ENCODE peak calls at places on chromosomes 5 and 9, in four cellular contexts. One of them, this sample, is unnamed.
A peak's percentile ranks its signal among the peaks of the same experiment; 100 is the strongest.

GRCh38 chr9:15144567-15145174 is 162.3 kb downstream of the TTC39B start:
- DNase-seq in Panc1: no peak
- DNase-seq in lung: no peak
- DNase-seq in small intestine: no peak
- DNase-seq in this sample: no peak

GRCh38 chr9:113376634-113377531 is at the start of gene HDHD3:
- DNase-seq in Panc1: no peak
- DNase-seq in lung: peak; percentile 80
- DNase-seq in small intestine: peak; percentile 93
- DNase-seq in this sample: peak; percentile 61

GRCh38 chr9:128733256-128733655 is 9.3 kb upstream of the ZDHHC12 start:
- DNase-seq in Panc1: peak; percentile 58
- DNase-seq in lung: peak; percentile 74
- DNase-seq in small intestine: peak; percentile 85
- DNase-seq in this sample: peak; percentile 46

GRCh38 chr9:127742435-127743088 is 7.5 kb upstream of the TOR2A start:
- DNase-seq in Panc1: no peak
- DNase-seq in lung: no peak
- DNase-seq in small intestine: peak; percentile 22
- DNase-seq in this sample: no peak

GRCh38 chr5:159345336-159345735 is 15.0 kb upstream of the IL12B start:
- DNase-seq in Panc1: no peak
- DNase-seq in lung: no peak
- DNase-seq in small intestine: no peak
- DNase-seq in this sample: no peak

GRCh38 chr5:67963789-67964519 is 251.6 kb upstream of the PIK3R1 start:
- DNase-seq in Panc1: no peak
- DNase-seq in lung: no peak
- DNase-seq in small intestine: peak; percentile 34
- DNase-seq in this sample: no peak

GRCh38 chr5:118033686-118034338 is 954.5 kb downstream of the DTWD2 start:
- DNase-seq in Panc1: no peak
- DNase-seq in lung: no peak
- DNase-seq in small intestine: no peak
- DNase-seq in this sample: no peak

GRCh38 chr9:14526504-14526903 is 166.7 kb downstream of the ZDHHC21 start:
- DNase-seq in Panc1: no peak
- DNase-seq in lung: no peak
- DNase-seq in small intestine: no peak
- DNase-seq in this sample: no peak

GRCh38 chr9:133581553-133582343 is 27.4 kb downstream of the FAM163B start:
- DNase-seq in Panc1: no peak
- DNase-seq in lung: no peak
- DNase-seq in small intestine: no peak
- DNase-seq in this sample: no peak

GRCh38 chr5:87394407-87394806 is 18.3 kb downstream of the CCNH start:
- DNase-seq in Panc1: no peak
- DNase-seq in lung: no peak
- DNase-seq in small intestine: no peak
- DNase-seq in this sample: no peak

GRCh38 chr9:137455361-137455991 is 3.7 kb downstream of the NSMF start:
- DNase-seq in Panc1: no peak
- DNase-seq in lung: no peak
- DNase-seq in small intestine: no peak
- DNase-seq in this sample: no peak

GRCh38 chr9:16728128-16728505 is 142.4 kb downstream of the BNC2 start:
- DNase-seq in Panc1: no peak
- DNase-seq in lung: no peak
- DNase-seq in small intestine: no peak
- DNase-seq in this sample: no peak

GRCh38 chr9:13083973-13084528 is 195.4 kb downstream of the MPDZ start:
- DNase-seq in Panc1: no peak
- DNase-seq in lung: no peak
- DNase-seq in small intestine: no peak
- DNase-seq in this sample: no peak

GRCh38 chr5:10789726-10790125 is 28.7 kb upstream of the DAP start:
- DNase-seq in Panc1: no peak
- DNase-seq in lung: no peak
- DNase-seq in small intestine: no peak
- DNase-seq in this sample: peak; percentile 86

GRCh38 chr5:151110122-151110681 is 29.4 kb upstream of the TNIP1 start:
- DNase-seq in Panc1: no peak
- DNase-seq in lung: no peak
- DNase-seq in small intestine: no peak
- DNase-seq in this sample: no peak

GRCh38 chr5:164504141-164504772 is 998.8 kb downstream of the MAT2B start:
- DNase-seq in Panc1: peak; percentile 36
- DNase-seq in lung: peak; percentile 38
- DNase-seq in small intestine: peak; percentile 47
- DNase-seq in this sample: no peak

GRCh38 chr9:91746357-91746756 is 203.7 kb downstream of the ROR2 start:
- DNase-seq in Panc1: no peak
- DNase-seq in lung: no peak
- DNase-seq in small intestine: no peak
- DNase-seq in this sample: no peak
- H3K36me3 ChIP-seq in Panc1: no peaks in the 10 kb centered on the region
- H3K36me3 ChIP-seq in lung: no peaks in the 10 kb centered on the region
- H3K36me3 ChIP-seq in small intestine: no peaks in the 10 kb centered on the region
- H3K36me3 ChIP-seq in this sample: no peaks in the 10 kb centered on the region

GRCh38 chr5:172115541-172115982 is 72.5 kb downstream of the STK10 start:
- DNase-seq in Panc1: no peak
- DNase-seq in lung: no peak
- DNase-seq in small intestine: peak; percentile 25
- DNase-seq in this sample: no peak
- H3K4me3 ChIP-seq in Panc1: no peak overlapping the region
- H3K4me3 ChIP-seq in lung: no peak overlapping the region
- H3K4me3 ChIP-seq in small intestine: no peak overlapping the region
- H3K4me3 ChIP-seq in this sample: no peak overlapping the region

DNA sequence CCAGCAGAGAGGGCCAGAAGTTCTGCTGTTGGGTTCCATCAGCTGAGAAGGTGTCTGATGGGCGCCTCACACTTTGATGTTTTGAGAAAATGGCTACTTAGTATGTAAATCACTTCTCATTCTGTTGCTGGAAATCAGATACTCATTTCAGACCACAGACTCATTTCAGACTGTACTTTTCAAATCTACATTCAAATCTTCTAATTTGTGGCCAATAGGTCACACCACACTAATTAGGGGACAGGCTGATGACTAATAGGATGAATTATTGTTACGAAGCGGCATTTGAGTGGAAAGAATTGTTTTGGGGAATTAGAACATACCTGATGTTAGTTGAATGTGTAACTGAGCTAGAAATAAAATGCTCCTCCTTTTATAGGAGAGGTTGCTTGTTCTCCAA is 13.2 kb downstream of the MTAP start:
- DNase-seq in Panc1: no peak
- DNase-seq in lung: no peak
- DNase-seq in small intestine: no peak
- DNase-seq in this sample: no peak
- H3K36me3 ChIP-seq in Panc1: peaks cover 17% of the 10 kb centered on the region
- H3K36me3 ChIP-seq in lung: peaks cover 18% of the 10 kb centered on the region
- H3K36me3 ChIP-seq in small intestine: peaks cover 4% of the 10 kb centered on the region
- H3K36me3 ChIP-seq in this sample: peaks cover 14% of the 10 kb centered on the region

DNA sequence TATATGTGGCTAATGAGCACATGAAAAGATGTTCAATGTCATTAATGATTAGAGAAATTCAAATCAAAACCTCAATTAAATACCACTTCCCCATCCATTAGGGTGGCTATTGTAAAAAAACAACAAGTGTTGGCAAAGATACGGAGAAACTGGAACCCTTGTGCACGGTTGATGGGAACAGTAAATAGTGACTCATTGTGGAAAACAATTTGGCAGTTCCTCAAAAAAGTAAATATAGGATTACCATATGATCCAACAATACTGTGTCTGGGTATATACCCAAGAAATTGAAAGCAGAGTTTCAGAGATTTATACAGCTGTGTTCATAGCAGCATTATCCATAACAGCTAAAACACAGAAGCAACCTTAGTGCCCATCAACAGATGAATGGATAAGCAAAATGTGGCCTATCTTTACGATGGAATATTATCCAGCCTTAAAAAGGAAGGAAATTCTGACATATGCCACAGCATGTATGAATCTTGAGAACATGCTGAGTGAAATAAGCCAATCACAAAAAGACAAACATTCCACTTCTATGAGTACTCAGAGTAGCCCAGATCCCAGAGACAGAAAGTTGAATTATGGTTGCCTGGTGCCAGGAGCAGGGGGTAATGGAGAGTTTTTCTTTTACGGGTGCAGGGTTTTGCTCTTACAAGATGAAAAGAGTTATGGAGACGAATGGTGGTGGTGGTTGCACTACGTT is 41.4 kb upstream of the LRRC14B start:
- DNase-seq in Panc1: peak; percentile 72
- DNase-seq in lung: no peak
- DNase-seq in small intestine: no peak
- DNase-seq in this sample: no peak
- H3K4me3 ChIP-seq in Panc1: no peak overlapping the region
- H3K4me3 ChIP-seq in lung: no peak overlapping the region
- H3K4me3 ChIP-seq in small intestine: no peak overlapping the region
- H3K4me3 ChIP-seq in this sample: no peak overlapping the region

DNA sequence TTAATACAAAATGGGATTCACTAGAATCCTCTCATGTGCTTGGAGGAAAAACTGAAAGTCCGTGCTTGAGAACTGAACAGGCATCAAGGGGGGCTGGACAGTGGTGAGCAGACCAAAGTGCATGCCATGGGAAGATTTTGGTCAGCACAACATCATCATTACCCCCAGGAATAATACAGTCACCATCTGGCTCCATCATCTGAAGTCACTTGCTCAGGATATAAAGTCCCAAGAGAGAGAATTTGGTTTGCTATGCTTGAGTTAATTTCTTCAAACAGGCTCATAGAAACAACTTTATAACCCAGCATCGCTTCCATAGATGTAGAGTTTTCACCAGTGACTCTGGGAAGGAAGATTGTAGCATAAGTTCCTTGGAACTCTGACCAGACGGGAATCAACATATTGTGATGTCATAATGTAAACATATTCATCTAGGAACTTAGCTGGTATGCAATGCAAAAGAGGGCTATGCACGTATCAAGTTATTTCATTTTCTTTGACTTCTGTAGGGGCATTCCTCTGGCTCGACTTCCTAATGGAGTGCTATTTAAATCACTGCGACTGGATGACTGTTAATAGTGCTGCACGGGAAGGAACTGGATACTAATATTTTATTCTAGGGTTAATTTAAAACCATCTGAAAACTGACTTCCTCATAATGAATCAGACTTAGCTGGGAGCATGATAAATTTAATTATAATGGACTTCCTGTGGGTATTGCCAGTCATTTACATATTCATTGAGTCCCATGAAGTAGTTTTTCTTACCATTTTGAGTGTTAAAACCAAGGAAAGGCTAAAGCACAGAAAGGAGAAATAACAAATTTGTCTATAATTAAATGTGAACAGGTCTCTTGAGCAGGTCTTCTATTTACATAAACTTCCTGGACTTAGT is 145.2 kb downstream of the MTRR start:
- DNase-seq in Panc1: no peak
- DNase-seq in lung: no peak
- DNase-seq in small intestine: no peak
- DNase-seq in this sample: no peak
- H3K36me3 ChIP-seq in Panc1: no peaks in the 10 kb centered on the region
- H3K36me3 ChIP-seq in lung: no peaks in the 10 kb centered on the region
- H3K36me3 ChIP-seq in small intestine: no peaks in the 10 kb centered on the region
- H3K36me3 ChIP-seq in this sample: no peaks in the 10 kb centered on the region

DNA sequence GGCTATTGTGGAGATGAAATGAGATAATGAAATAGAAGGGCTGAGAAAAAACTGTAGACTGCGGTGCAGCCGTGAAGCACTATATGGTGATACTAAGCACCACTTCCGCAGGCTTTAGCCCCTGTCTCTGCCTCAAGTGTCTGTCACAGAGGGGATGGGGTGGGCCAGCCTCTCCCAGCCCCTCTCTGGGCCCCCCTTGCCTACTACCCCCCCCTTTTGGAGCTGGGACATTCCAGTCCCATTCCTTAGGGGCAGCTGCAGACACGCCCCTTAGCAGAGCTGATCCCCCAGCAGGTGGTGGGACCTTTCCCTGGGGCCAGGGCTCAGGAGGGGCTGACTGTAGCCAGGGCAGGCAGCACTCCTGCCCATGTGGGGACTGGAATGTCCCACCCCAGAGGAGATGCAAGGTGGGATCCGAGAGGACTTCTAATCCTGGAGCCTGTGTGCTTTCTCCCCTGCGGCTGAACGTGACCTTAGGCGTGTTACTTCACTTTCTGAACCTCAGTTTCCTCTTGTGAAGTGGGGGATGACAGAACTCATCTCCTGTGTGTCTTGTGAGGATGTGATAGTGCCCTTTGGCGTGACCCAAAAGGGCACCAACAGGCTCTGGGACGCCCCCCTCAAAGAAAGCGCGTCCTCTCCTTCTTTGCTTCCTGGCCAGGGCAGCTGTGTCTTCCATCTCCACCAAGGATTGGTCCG is 2.0 kb downstream of the N4BP3 start:
- DNase-seq in Panc1: no peak
- DNase-seq in lung: no peak
- DNase-seq in small intestine: no peak
- DNase-seq in this sample: no peak
- H3K4me3 ChIP-seq in Panc1: no peak overlapping the region
- H3K4me3 ChIP-seq in lung: peak overlapping the region; percentile 74
- H3K4me3 ChIP-seq in small intestine: no peak overlapping the region
- H3K4me3 ChIP-seq in this sample: no peak overlapping the region

DNA sequence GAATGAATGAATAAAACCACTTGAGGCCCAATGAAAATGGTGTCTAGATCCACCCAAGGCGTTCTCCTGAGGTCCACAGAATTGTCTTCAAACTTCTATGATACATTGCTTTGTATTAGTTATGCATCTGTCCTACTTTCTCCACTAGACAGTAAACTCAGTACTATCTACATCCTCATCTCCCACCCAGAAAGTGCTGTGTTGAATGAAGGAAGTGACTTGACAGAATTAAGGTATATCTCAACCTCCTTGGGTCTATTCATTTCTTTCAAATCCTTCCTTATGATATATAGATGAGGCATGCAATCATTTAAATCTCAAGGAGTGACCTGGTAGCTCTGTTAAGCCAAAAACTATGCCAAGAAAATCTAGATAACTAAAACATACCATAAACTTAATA is 15.7 kb upstream of the PDCL start:
- DNase-seq in Panc1: no peak
- DNase-seq in lung: no peak
- DNase-seq in small intestine: no peak
- DNase-seq in this sample: no peak
- H3K36me3 ChIP-seq in Panc1: peaks cover 16% of the 10 kb centered on the region
- H3K36me3 ChIP-seq in lung: peaks cover 2% of the 10 kb centered on the region
- H3K36me3 ChIP-seq in small intestine: peaks cover 7% of the 10 kb centered on the region
- H3K36me3 ChIP-seq in this sample: peaks cover 26% of the 10 kb centered on the region